ENCODE peak calls at places on chromosomes 7 and 10, in four cellular contexts. C is DMS153, Z is H4, I is putamen. X is an unnamed sample.
A peak's percentile ranks its signal among the peaks of the same experiment; 100 is the strongest.

GRCh38 chr10:132655735-132656134 is 118.1 kb downstream of the INPP5A start:
- DNase-seq in C (no peak), Z (no peak), I (no peak), X (no peak)

GRCh38 chr7:107860981-107861652 is 29.9 kb upstream of the DLD start:
- DNase-seq in I (no peak), Z (no peak), C (no peak), X (peak; percentile 23)

GRCh38 chr7:43553999-43554398 is 28.9 kb upstream of the STK17A start:
- DNase-seq in C (no peak), I (no peak), Z (no peak), X (no peak)

GRCh38 chr10:121648078-121648477 is 49.8 kb upstream of the FGFR2 start:
- DNase-seq in Z (no peak), I (peak; percentile 77), C (no peak), X (no peak)

GRCh38 chr10:49285232-49285631 is 13.7 kb upstream of the C10orf71 start:
- DNase-seq in Z (no peak), C (no peak), I (no peak), X (no peak)

GRCh38 chr7:94396606-94397005 is 1.9 kb downstream of the COL1A2 start:
- DNase-seq in Z (no peak), C (no peak), I (no peak), X (no peak)

GRCh38 chr10:87842220-87842641 is 21.1 kb downstream of the KLLN start:
- DNase-seq in C (no peak), I (no peak), Z (no peak), X (no peak)

GRCh38 chr10:95513008-95513589 is 48.1 kb downstream of the SORBS1 start:
- DNase-seq in I (no peak), Z (no peak), C (peak; percentile 31), X (no peak)

GRCh38 chr10:112756118-112756512 is 193.9 kb upstream of the TCF7L2 start:
- DNase-seq in C (no peak), I (no peak), Z (no peak), X (no peak)

GRCh38 chr7:79453558-79454324 is at the start of gene MAGI2:
- DNase-seq in I (peak; percentile 95), Z (peak; percentile 37), C (no peak), X (no peak)

GRCh38 chr10:717458-717857 is 28.0 kb upstream of the DIP2C start:
- DNase-seq in I (no peak), Z (no peak), C (no peak), X (no peak)

X was measured in non-pigmented ciliary epithelial cell.